ENCODE peak calls at places on chromosome 11, in four cellular contexts. X is psoas muscle, Y is tibial nerve, Q is spleen. H is an unnamed sample.

GRCh38 chr11:69252494-69252845 is 41.5 kb upstream of the MYEOV start:
- DNase-seq in X (no peak), Y (no peak), Q (no peak), H (no peak)

GRCh38 chr11:114079406-114080072 is 20.0 kb downstream of the ZBTB16 start:
- DNase-seq in X (peak; percentile 51), Q (no peak), Y (no peak), H (no peak)

GRCh38 chr11:79973701-79974626 is 533.1 kb upstream of the TENM4 start:
- DNase-seq in X (no peak), Q (no peak), Y (peak; percentile 16), H (no peak)

GRCh38 chr11:124602193-124602592 is 9.0 kb upstream of the PANX3 start:
- DNase-seq in Y (no peak), X (no peak), Q (no peak), H (no peak)

GRCh38 chr11:86115542-86116385 is 46.9 kb upstream of the PICALM start:
- DNase-seq in Q (no peak), Y (no peak), X (no peak), H (no peak)

GRCh38 chr11:39374963-39375698 is 2084.3 kb downstream of the LRRC4C start:
- DNase-seq in Q (no peak), X (no peak), Y (no peak), H (no peak)

GRCh38 chr11:89175796-89176195 is 1.9 kb upstream of the TYR start:
- DNase-seq in X (no peak), Y (no peak), Q (no peak), H (no peak)

GRCh38 chr11:77560605-77561004 is 29.1 kb upstream of the AQP11 start:
- DNase-seq in Q (no peak), Y (no peak), X (no peak), H (no peak)

GRCh38 chr11:70689764-70690163 is 291.4 kb downstream of the CTTN start:
- DNase-seq in Y (no peak), X (no peak), Q (no peak), H (no peak)

GRCh38 chr11:118410055-118410745 is 8.8 kb downstream of the ATP5MG start:
- DNase-seq in X (no peak), Q (no peak), Y (no peak), H (no peak)

GRCh38 chr11:58575377-58576020 is at the start of gene LPXN:
- DNase-seq in Y (peak; percentile 14), Q (no peak), X (no peak), H (no peak)

GRCh38 chr11:96027021-96027420 is 103.1 kb upstream of the MTMR2 start:
- DNase-seq in Y (no peak), Q (no peak), X (no peak), H (no peak)

GRCh38 chr11:71501071-71501985 is 25.7 kb upstream of the KRTAP5-7 start:
- DNase-seq in X (no peak), Q (no peak), Y (no peak), H (no peak)

GRCh38 chr11:121591405-121592033 is 138.8 kb upstream of the SORL1-AS1 start:
- DNase-seq in Y (peak; percentile 92), X (no peak), Q (no peak), H (no peak)

GRCh38 chr11:69001301-69002081 is 11.6 kb downstream of the MRGPRF start:
- DNase-seq in Y (no peak), Q (peak; percentile 67), X (no peak), H (peak; percentile 21)

GRCh38 chr11:575324-575995 is 810 bp upstream of the PHRF1 start:
- DNase-seq in Y (no peak), X (no peak), Q (peak; percentile 95), H (no peak)

GRCh38 chr11:110850846-110851245 is 138.6 kb upstream of the ARHGAP20 start:
- DNase-seq in X (no peak), Q (no peak), Y (no peak), H (no peak)

GRCh38 chr11:82557274-82557673 is 176.4 kb downstream of the FAM181B start:
- DNase-seq in X (no peak), Y (peak; percentile 30), Q (peak; percentile 76), H (no peak)

GRCh38 chr11:77090373-77091111 is 12.1 kb upstream of the OMP start:
- DNase-seq in Q (peak; percentile 70), X (no peak), Y (no peak), H (no peak)

GRCh38 chr11:64887234-64887756 is 8.9 kb upstream of the EHD1 start:
- DNase-seq in Q (no peak), Y (no peak), X (no peak), H (no peak)

GRCh38 chr11:64888406-64888757 is 10.0 kb upstream of the EHD1 start:
- DNase-seq in Q (no peak), Y (no peak), X (no peak), H (no peak)

GRCh38 chr11:64890084-64890944 is 11.9 kb upstream of the EHD1 start:
- DNase-seq in Q (no peak), Y (no peak), X (no peak), H (no peak)

GRCh38 chr11:64887757-64888405 is 9.5 kb upstream of the EHD1 start:
- DNase-seq in Q (peak; percentile 98), X (peak; percentile 86), Y (peak; percentile 68), H (no peak)

GRCh38 chr11:64888761-64889511 is 10.5 kb upstream of the EHD1 start:
- DNase-seq in X (no peak), Q (no peak), Y (no peak), H (no peak)
- TF ChIP-seq CTCF in X (no peak), Q (no peak), Y (no peak), H (no peak)

GRCh38 chr11:75577198-75577597 is 15.1 kb downstream of the SERPINH1 start:
- DNase-seq in X (peak; percentile 56), Y (peak; percentile 66), Q (no peak), H (no peak)

GRCh38 chr11:75578977-75579376 is 16.9 kb downstream of the SERPINH1 start:
- DNase-seq in X (no peak), Q (no peak), Y (no peak), H (no peak)

GRCh38 chr11:75576017-75576416 is 14.0 kb downstream of the SERPINH1 start:
- DNase-seq in Y (no peak), X (no peak), Q (no peak), H (no peak)

GRCh38 chr11:75574698-75575265 is 12.7 kb downstream of the SERPINH1 start:
- DNase-seq in Q (no peak), Y (no peak), X (no peak), H (no peak)

DNA sequence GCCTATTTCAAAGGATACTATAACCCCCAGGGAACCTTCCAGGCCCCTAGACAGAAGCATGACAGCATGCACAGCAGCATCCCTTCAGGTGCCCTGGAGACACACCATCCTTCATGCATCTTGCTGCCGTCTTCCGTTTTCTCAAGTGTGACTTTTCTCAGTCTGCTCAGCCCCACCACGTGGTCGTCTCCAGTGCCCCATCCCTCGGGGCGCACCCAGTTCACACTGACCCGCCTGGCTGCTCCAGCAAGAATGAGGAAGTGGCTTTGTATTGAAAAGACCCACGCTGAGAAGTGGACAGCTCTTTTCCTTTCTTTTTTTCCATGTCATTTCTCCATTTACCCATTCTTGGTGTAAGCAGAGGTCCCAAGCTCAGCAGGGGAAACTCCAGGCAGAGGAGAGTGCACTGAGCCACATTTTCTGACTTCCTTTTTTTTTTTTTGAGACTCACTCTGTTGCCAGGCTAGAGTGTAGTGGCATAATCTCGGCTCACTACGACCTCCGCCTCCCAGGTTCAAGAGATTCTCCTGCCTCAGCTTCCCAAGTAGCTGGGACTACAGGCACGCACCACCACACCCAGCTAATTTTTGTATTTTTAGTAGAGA is 14.5 kb downstream of the SERPINH1 start:
- DNase-seq in Y (peak; percentile 36), Q (peak; percentile 90), X (no peak), H (no peak)
- TF ChIP-seq CTCF in Y (no peak), Q (no peak), X (no peak), H (no peak)

DNA sequence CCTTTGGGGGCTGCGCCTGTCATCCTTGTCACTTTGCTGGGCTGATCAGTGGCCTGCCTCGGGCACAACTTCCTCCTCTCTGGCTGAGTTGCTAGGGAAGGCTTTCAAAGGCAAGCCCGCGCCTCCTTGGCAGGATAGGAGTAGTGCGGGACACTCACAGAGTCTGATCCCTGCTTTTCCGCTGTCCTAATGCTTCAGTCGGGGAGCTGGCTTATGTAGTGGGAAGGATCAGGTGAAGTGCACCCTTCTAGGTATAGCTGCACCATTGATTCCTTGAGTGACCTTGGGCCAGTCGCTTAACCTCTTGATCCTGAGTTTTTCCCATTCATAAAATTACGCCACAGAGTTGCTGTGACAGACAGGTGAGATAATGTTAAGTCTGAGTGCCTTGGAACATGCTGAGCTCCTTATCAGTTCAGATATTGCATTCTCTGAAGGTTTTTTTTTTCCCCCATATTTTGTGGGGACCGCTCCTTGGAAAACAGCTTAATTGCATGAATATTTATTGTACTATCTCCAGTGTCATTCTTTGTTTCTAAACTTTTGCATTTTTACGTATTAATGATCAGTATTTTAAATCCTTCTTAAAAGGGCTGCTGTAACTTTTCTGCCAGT is 943 bp downstream of the IPO7 start:
- DNase-seq in X (no peak), Y (peak; percentile 14), Q (no peak), H (no peak)
- TF ChIP-seq CTCF in X (no peak), Y (no peak), Q (no peak), H (no peak)

GRCh38 chr11:65911682-65912568 is 6.9 kb downstream of the C11orf68 start:
- DNase-seq in Q (no peak), Y (peak; percentile 44), X (peak; percentile 67), H (no peak)
- TF ChIP-seq CTCF in Q (peak; percentile 40), Y (peak; percentile 26), X (peak; percentile 9), H (no peak)

DNA sequence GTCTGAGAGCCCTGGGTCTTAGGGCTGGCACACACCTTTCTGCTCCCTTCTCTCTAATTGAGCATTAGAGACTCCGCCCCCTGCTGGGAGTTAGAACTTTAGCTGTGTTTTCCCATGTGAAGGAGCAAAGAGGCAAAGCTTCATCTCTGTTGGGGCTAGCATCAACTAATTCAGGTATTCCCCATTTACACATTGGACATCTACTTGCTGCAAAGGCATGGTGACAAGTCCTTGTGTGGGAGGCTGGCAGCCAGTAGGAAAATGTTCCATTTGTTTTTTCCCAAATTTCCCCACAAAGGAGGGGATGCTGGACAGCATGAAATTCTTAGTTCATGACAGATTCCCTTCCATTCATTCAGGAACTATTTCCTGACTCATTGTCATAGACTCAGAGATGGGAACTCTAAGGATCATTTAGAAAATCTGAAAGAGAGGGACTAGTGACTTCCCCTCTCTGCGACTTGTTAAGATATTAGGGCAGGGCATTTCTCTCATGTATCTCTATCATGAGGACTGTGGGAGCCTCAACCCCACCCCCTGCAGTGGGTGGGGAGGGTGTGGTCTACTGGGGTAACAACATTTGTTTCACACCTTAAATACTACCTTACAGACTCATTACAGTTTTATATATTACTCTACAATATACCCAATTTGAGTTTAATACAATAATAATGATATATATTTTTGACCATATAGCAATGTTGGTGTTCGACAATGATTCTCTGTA is 3.7 kb downstream of the CD44 start:
- DNase-seq in X (no peak), Y (no peak), Q (no peak), H (no peak)
- TF ChIP-seq CTCF in X (no peak), Y (no peak), Q (no peak), H (no peak)

DNA sequence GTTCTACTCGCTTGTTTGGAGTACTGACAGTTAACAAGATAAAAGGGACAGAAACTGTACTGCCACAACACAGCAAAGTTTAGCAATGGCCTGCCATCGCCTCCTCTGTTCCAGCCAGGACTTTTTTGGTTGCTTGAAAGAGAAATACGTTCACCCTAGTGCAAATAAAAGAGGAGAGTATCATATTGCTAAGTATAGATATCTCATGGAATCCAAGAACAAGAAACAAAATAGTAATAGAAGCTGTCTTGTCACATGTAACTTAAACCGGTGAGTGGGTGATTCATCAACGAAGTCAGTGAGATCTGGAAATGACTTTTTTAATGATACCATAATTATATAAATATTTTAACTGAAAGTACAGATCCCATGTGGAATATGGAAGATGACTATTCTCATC is 35.4 kb downstream of the SLC1A2 start:
- DNase-seq in Y (no peak), Q (no peak), X (no peak), H (no peak)
- TF ChIP-seq CTCF in Y (no peak), Q (no peak), X (no peak), H (no peak)